ENCODE peak calls at places on chromosome 15, in seven cellular contexts. One of them, this sample, is unnamed.

GRCh38 chr15:84669726-84670125 is 11.7 kb upstream of the NMB start:
- DNase-seq in fibroblast of lung: peak
- DNase-seq in left ventricle myocardium inferior: no peak
- DNase-seq in upper lobe of right lung: no peak
- DNase-seq in cardiac muscle cell: no peak
- DNase-seq in IMR-90: peak
- DNase-seq in AG04449: no peak
- DNase-seq in this sample: peak

GRCh38 chr15:74542192-74543042 is 1.4 kb downstream of the ARID3B start:
- DNase-seq in fibroblast of lung: no peak
- DNase-seq in left ventricle myocardium inferior: no peak
- DNase-seq in upper lobe of right lung: no peak
- DNase-seq in cardiac muscle cell: no peak
- DNase-seq in IMR-90: no peak
- DNase-seq in AG04449: no peak
- DNase-seq in this sample: no peak

GRCh38 chr15:47588968-47589367 is 128.3 kb upstream of the SEMA6D start:
- DNase-seq in fibroblast of lung: no peak
- DNase-seq in left ventricle myocardium inferior: no peak
- DNase-seq in upper lobe of right lung: no peak
- DNase-seq in cardiac muscle cell: no peak
- DNase-seq in IMR-90: no peak
- DNase-seq in AG04449: no peak
- DNase-seq in this sample: no peak

GRCh38 chr15:96353931-96354730 is 23.6 kb downstream of the NR2F2 start:
- DNase-seq in fibroblast of lung: peak
- DNase-seq in left ventricle myocardium inferior: peak
- DNase-seq in upper lobe of right lung: no peak
- DNase-seq in cardiac muscle cell: no peak
- DNase-seq in IMR-90: peak
- DNase-seq in AG04449: no peak
- DNase-seq in this sample: peak

GRCh38 chr15:68631621-68632051 is 52.8 kb downstream of the CORO2B start:
- DNase-seq in fibroblast of lung: no peak
- DNase-seq in left ventricle myocardium inferior: no peak
- DNase-seq in upper lobe of right lung: no peak
- DNase-seq in cardiac muscle cell: no peak
- DNase-seq in IMR-90: no peak
- DNase-seq in AG04449: no peak
- DNase-seq in this sample: no peak

GRCh38 chr15:77402740-77403379 is 17.0 kb downstream of the PEAK1 start:
- DNase-seq in fibroblast of lung: peak
- DNase-seq in left ventricle myocardium inferior: no peak
- DNase-seq in upper lobe of right lung: no peak
- DNase-seq in cardiac muscle cell: no peak
- DNase-seq in IMR-90: peak
- DNase-seq in AG04449: no peak
- DNase-seq in this sample: peak

GRCh38 chr15:58447244-58448010 is 15.6 kb downstream of the LIPC start:
- DNase-seq in fibroblast of lung: peak
- DNase-seq in left ventricle myocardium inferior: no peak
- DNase-seq in upper lobe of right lung: no peak
- DNase-seq in cardiac muscle cell: no peak
- DNase-seq in IMR-90: peak
- DNase-seq in AG04449: peak
- DNase-seq in this sample: peak

GRCh38 chr15:82021992-82022391 is 23.8 kb downstream of the MEX3B start:
- DNase-seq in fibroblast of lung: peak
- DNase-seq in left ventricle myocardium inferior: no peak
- DNase-seq in upper lobe of right lung: no peak
- DNase-seq in cardiac muscle cell: peak
- DNase-seq in IMR-90: peak
- DNase-seq in AG04449: no peak
- DNase-seq in this sample: peak

GRCh38 chr15:73026496-73027054 is 25.7 kb upstream of the NEO1 start:
- DNase-seq in fibroblast of lung: no peak
- DNase-seq in left ventricle myocardium inferior: no peak
- DNase-seq in upper lobe of right lung: no peak
- DNase-seq in cardiac muscle cell: no peak
- DNase-seq in IMR-90: no peak
- DNase-seq in AG04449: no peak
- DNase-seq in this sample: no peak

GRCh38 chr15:84968301-84968700 is 13.4 kb upstream of the PDE8A start:
- DNase-seq in fibroblast of lung: no peak
- DNase-seq in left ventricle myocardium inferior: no peak
- DNase-seq in upper lobe of right lung: no peak
- DNase-seq in cardiac muscle cell: no peak
- DNase-seq in IMR-90: no peak
- DNase-seq in AG04449: no peak
- DNase-seq in this sample: no peak

GRCh38 chr15:48330045-48330840 is 986 bp upstream of the DUT start:
- DNase-seq in fibroblast of lung: peak
- DNase-seq in left ventricle myocardium inferior: no peak
- DNase-seq in upper lobe of right lung: no peak
- DNase-seq in cardiac muscle cell: peak
- DNase-seq in IMR-90: peak
- DNase-seq in AG04449: no peak
- DNase-seq in this sample: peak

GRCh38 chr15:78561490-78561889 is 3.8 kb upstream of the CHRNA5 start:
- DNase-seq in fibroblast of lung: no peak
- DNase-seq in left ventricle myocardium inferior: no peak
- DNase-seq in upper lobe of right lung: no peak
- DNase-seq in cardiac muscle cell: no peak
- DNase-seq in IMR-90: no peak
- DNase-seq in AG04449: no peak
- DNase-seq in this sample: no peak

GRCh38 chr15:28921336-28921735 is 35.6 kb downstream of the APBA2 start:
- DNase-seq in fibroblast of lung: no peak
- DNase-seq in left ventricle myocardium inferior: no peak
- DNase-seq in upper lobe of right lung: peak
- DNase-seq in cardiac muscle cell: no peak
- DNase-seq in IMR-90: no peak
- DNase-seq in AG04449: no peak
- DNase-seq in this sample: no peak

GRCh38 chr15:63969652-63970421 is 76.4 kb downstream of the DAPK2 start:
- DNase-seq in fibroblast of lung: no peak
- DNase-seq in left ventricle myocardium inferior: no peak
- DNase-seq in upper lobe of right lung: peak
- DNase-seq in cardiac muscle cell: no peak
- DNase-seq in IMR-90: no peak
- DNase-seq in AG04449: no peak
- DNase-seq in this sample: no peak

GRCh38 chr15:74300057-74300620 is 64.0 kb downstream of the CCDC33 start:
- DNase-seq in fibroblast of lung: no peak
- DNase-seq in left ventricle myocardium inferior: no peak
- DNase-seq in upper lobe of right lung: no peak
- DNase-seq in cardiac muscle cell: no peak
- DNase-seq in IMR-90: no peak
- DNase-seq in AG04449: no peak
- DNase-seq in this sample: no peak

GRCh38 chr15:89362203-89363101 is 27.8 kb upstream of the POLG start:
- DNase-seq in fibroblast of lung: no peak
- DNase-seq in left ventricle myocardium inferior: no peak
- DNase-seq in upper lobe of right lung: no peak
- DNase-seq in cardiac muscle cell: no peak
- DNase-seq in IMR-90: no peak
- DNase-seq in AG04449: no peak
- DNase-seq in this sample: no peak

GRCh38 chr15:49421991-49422390 is 1.1 kb upstream of the FGF7 start:
- DNase-seq in fibroblast of lung: peak
- DNase-seq in left ventricle myocardium inferior: peak
- DNase-seq in upper lobe of right lung: peak
- DNase-seq in cardiac muscle cell: peak
- DNase-seq in IMR-90: peak
- DNase-seq in AG04449: no peak
- DNase-seq in this sample: peak

GRCh38 chr15:31081568-31082250 is 19.8 kb downstream of the TRPM1 start:
- DNase-seq in fibroblast of lung: no peak
- DNase-seq in left ventricle myocardium inferior: no peak
- DNase-seq in upper lobe of right lung: no peak
- DNase-seq in cardiac muscle cell: no peak
- DNase-seq in IMR-90: no peak
- DNase-seq in AG04449: no peak
- DNase-seq in this sample: no peak

GRCh38 chr15:99413955-99414754 is 151.6 kb upstream of the MEF2A start:
- DNase-seq in fibroblast of lung: no peak
- DNase-seq in left ventricle myocardium inferior: no peak
- DNase-seq in upper lobe of right lung: peak
- DNase-seq in cardiac muscle cell: no peak
- DNase-seq in IMR-90: no peak
- DNase-seq in AG04449: no peak
- DNase-seq in this sample: no peak

DNA sequence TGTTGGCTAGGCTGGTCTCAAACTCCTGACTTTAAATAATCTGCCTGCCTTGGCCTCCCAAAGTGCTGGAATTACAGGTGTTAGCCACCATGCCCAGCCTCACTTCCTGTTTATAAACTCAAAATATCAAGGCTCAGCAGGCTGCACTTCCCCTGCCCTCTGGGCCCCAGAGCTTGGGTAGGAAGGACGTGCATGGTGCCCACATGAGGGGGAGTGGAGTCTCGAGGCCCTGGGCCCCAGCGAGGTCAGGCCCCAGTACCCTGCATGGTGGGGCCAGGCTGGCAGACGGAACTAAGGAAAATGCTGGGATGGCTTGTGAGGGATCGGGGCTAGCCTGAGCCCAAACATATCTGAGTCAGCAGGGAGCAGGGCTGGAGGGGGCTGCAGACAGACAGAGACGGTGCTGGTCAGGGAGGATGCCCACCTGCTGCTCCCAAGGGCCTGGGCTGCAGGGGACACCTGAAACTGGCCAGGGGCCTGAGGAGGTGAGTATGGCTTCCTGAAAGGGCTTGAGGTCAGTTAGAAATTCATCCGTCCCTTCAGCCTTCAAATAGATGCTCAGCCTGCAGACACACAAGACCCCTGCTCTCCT is 5.1 kb downstream of the SPTBN5 start:
- DNase-seq in fibroblast of lung: no peak
- DNase-seq in left ventricle myocardium inferior: no peak
- DNase-seq in upper lobe of right lung: no peak
- DNase-seq in cardiac muscle cell: no peak
- DNase-seq in IMR-90: no peak
- DNase-seq in AG04449: no peak
- DNase-seq in this sample: no peak
- H3K4me3 ChIP-seq in fibroblast of lung: no peak
- H3K4me3 ChIP-seq in left ventricle myocardium inferior: no peak
- H3K4me3 ChIP-seq in upper lobe of right lung: no peak
- H3K4me3 ChIP-seq in cardiac muscle cell: no peak
- H3K4me3 ChIP-seq in IMR-90: no peak
- H3K4me3 ChIP-seq in AG04449: no peak
- H3K4me3 ChIP-seq in this sample: no peak

GRCh38 chr15:56468271-56468912 is 3.5 kb upstream of the MNS1 start:
- DNase-seq in fibroblast of lung: no peak
- DNase-seq in left ventricle myocardium inferior: no peak
- DNase-seq in upper lobe of right lung: no peak
- DNase-seq in cardiac muscle cell: no peak
- DNase-seq in IMR-90: peak
- DNase-seq in AG04449: no peak
- DNase-seq in this sample: peak
- H3K4me3 ChIP-seq in fibroblast of lung: peak
- H3K4me3 ChIP-seq in left ventricle myocardium inferior: peak
- H3K4me3 ChIP-seq in upper lobe of right lung: peak
- H3K4me3 ChIP-seq in cardiac muscle cell: no peak
- H3K4me3 ChIP-seq in IMR-90: peak
- H3K4me3 ChIP-seq in AG04449: peak
- H3K4me3 ChIP-seq in this sample: peak

DNA sequence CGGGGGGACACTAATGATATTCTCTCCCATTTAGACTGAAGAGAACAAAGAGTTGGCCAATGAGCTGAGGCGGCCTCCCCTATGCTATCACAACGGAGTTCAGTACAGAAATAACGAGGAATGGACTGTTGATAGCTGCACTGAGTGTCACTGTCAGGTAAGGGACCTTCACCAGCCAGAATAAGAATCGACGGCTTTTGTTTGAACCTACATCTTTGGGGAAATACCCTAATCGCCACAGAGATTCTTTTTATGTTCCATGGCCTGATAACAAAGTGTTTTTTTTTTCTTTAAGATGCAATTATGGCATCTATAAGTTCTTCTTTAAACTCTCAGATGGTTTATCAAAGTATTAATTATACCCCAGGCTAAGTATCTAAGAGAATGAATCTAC is 3.4 kb downstream of the THBS1 start:
- DNase-seq in fibroblast of lung: no peak
- DNase-seq in left ventricle myocardium inferior: no peak
- DNase-seq in upper lobe of right lung: no peak
- DNase-seq in cardiac muscle cell: no peak
- DNase-seq in IMR-90: no peak
- DNase-seq in AG04449: peak
- DNase-seq in this sample: no peak
- H3K4me3 ChIP-seq in fibroblast of lung: peak
- H3K4me3 ChIP-seq in left ventricle myocardium inferior: peak
- H3K4me3 ChIP-seq in upper lobe of right lung: peak
- H3K4me3 ChIP-seq in cardiac muscle cell: no peak
- H3K4me3 ChIP-seq in IMR-90: peak
- H3K4me3 ChIP-seq in AG04449: peak
- H3K4me3 ChIP-seq in this sample: peak

DNA sequence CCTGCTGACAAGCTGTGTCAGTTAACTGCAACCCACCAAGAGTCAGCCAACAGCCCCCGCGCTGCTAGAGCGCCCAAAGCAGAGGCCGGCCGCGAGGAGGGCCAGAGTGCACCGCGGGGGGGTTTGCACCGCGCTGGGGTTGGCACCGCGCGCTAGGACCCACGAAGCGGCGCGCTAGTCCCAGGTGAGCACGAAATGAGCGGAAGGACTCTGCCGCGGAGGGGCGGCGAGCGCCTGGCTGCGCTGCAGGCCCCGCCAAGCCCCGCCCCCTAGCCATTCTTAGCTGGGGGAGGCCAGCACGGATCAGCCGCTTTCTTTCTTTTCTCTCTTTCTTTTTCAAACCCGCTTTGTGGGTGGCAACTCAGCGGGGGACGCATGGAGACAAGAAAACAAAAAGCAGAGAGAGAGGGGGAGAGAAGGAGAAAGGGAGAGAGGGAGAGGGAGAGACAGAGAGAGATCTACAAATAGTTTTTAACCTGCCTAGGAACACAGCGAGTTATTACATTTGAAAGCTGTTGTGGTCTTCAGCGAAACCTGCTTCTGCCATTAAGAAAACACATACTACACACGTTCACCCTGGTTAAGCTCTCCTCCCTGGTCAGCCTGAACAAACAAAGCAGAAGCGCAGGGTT is 6.9 kb upstream of the FOXB1 start:
- DNase-seq in fibroblast of lung: no peak
- DNase-seq in left ventricle myocardium inferior: no peak
- DNase-seq in upper lobe of right lung: no peak
- DNase-seq in cardiac muscle cell: peak
- DNase-seq in IMR-90: no peak
- DNase-seq in AG04449: no peak
- DNase-seq in this sample: no peak
- H3K4me3 ChIP-seq in fibroblast of lung: no peak
- H3K4me3 ChIP-seq in left ventricle myocardium inferior: peak
- H3K4me3 ChIP-seq in upper lobe of right lung: peak
- H3K4me3 ChIP-seq in cardiac muscle cell: peak
- H3K4me3 ChIP-seq in IMR-90: no peak
- H3K4me3 ChIP-seq in AG04449: no peak
- H3K4me3 ChIP-seq in this sample: no peak